ENCODE peak calls at places on chromosomes 12 and 14, in seven cellular contexts. G, F, R, C, M, K and T are unnamed samples.

GRCh38 chr12:89782807-89783206 is 74.2 kb upstream of the ATP2B1 start:
- DNase-seq in G (no peak), F (no peak), R (no peak), C (no peak), M (no peak), K (no peak), T (no peak)

GRCh38 chr12:101474711-101475386 is at the start of gene SPIC:
- DNase-seq in G (no peak), F (no peak), R (no peak), C (no peak), M (no peak), K (no peak), T (no peak)

GRCh38 chr12:38904932-38905479 is 385 bp downstream of the CPNE8 start:
- DNase-seq in G (peak), F (no peak), R (peak), C (peak), M (no peak), K (peak), T (no peak)

GRCh38 chr12:34048714-34049113 is 26.4 kb downstream of the ALG10 start:
- DNase-seq in G (no peak), F (no peak), R (no peak), C (no peak), M (no peak), K (no peak), T (no peak)

GRCh38 chr12:18888062-18888461 is 150.1 kb downstream of the CAPZA3 start:
- DNase-seq in G (no peak), F (no peak), R (no peak), C (no peak), M (no peak), K (no peak), T (no peak)

GRCh38 chr12:128258866-128259555 is 8.0 kb upstream of the TMEM132C start:
- DNase-seq in G (no peak), F (no peak), R (no peak), C (peak), M (no peak), K (no peak), T (no peak)

GRCh38 chr14:51576899-51577298 is 74.8 kb upstream of the FRMD6 start:
- DNase-seq in G (no peak), F (no peak), R (no peak), C (no peak), M (no peak), K (no peak), T (no peak)

GRCh38 chr12:82047480-82047879 is 288.3 kb upstream of the PPFIA2 start:
- DNase-seq in G (no peak), F (no peak), R (no peak), C (no peak), M (no peak), K (no peak), T (no peak)

GRCh38 chr12:128387811-128388422 is 120.9 kb downstream of the TMEM132C start:
- DNase-seq in G (peak), F (no peak), R (no peak), C (peak), M (peak), K (peak), T (no peak)

GRCh38 chr14:101791919-101792572 is 30.5 kb downstream of the PPP2R5C start:
- DNase-seq in G (no peak), F (no peak), R (no peak), C (no peak), M (no peak), K (no peak), T (no peak)

GRCh38 chr12:55929306-55929791 is 1.6 kb upstream of the DGKA start:
- DNase-seq in G (no peak), F (peak), R (peak), C (no peak), M (no peak), K (no peak), T (no peak)

GRCh38 chr14:105494606-105494929 is 3.5 kb downstream of the TEDC1 start:
- DNase-seq in G (no peak), F (no peak), R (peak), C (no peak), M (no peak), K (no peak), T (no peak)

GRCh38 chr14:103652806-103653205 is 23.8 kb downstream of the KLC1 start:
- DNase-seq in G (no peak), F (no peak), R (no peak), C (no peak), M (no peak), K (no peak), T (no peak)

GRCh38 chr12:93699271-93700141 is 22.3 kb downstream of the CRADD start:
- DNase-seq in G (no peak), F (no peak), R (no peak), C (no peak), M (no peak), K (no peak), T (no peak)

GRCh38 chr12:57460457-57461325 is 1.1 kb downstream of the GLI1 start:
- DNase-seq in G (no peak), F (no peak), R (no peak), C (peak), M (no peak), K (no peak), T (no peak)

GRCh38 chr14:69038449-69039286 is 59.6 kb upstream of the ACTN1 start:
- DNase-seq in G (no peak), F (no peak), R (no peak), C (peak), M (no peak), K (no peak), T (no peak)

GRCh38 chr14:51160871-51161270 is 66.0 kb upstream of the TRIM9 start:
- DNase-seq in G (no peak), F (no peak), R (no peak), C (no peak), M (no peak), K (no peak), T (no peak)

GRCh38 chr12:131829351-131829794 is 1.2 kb downstream of the MMP17 start:
- DNase-seq in G (no peak), F (no peak), R (no peak), C (peak), M (no peak), K (no peak), T (no peak)

GRCh38 chr14:74478996-74479635 is 14.0 kb downstream of the NPC2 start:
- DNase-seq in G (no peak), F (no peak), R (no peak), C (peak), M (no peak), K (no peak), T (no peak)

GRCh38 chr14:100428727-100429126 is 105.6 kb downstream of the SLC25A47 start:
- DNase-seq in G (no peak), F (no peak), R (no peak), C (peak), M (no peak), K (peak), T (no peak)

GRCh38 chr12:107822356-107822755 is 47.9 kb downstream of the ASCL4 start:
- DNase-seq in G (peak), F (no peak), R (peak), C (no peak), M (no peak), K (no peak), T (no peak)

GRCh38 chr12:14275886-14276285 is 89.6 kb upstream of the ATF7IP start:
- DNase-seq in G (no peak), F (no peak), R (no peak), C (no peak), M (no peak), K (no peak), T (no peak)

GRCh38 chr12:92226961-92227360 is 81.3 kb upstream of the BTG1 start:
- DNase-seq in G (no peak), F (no peak), R (no peak), C (no peak), M (no peak), K (no peak), T (no peak)

GRCh38 chr12:56362130-56363059 is at the start of gene APOF:
- DNase-seq in G (no peak), F (no peak), R (no peak), C (no peak), M (no peak), K (no peak), T (no peak)

GRCh38 chr12:113853491-113853890 is 112.6 kb downstream of the RBM19 start:
- DNase-seq in G (no peak), F (no peak), R (no peak), C (no peak), M (no peak), K (no peak), T (no peak)

GRCh38 chr12:68367136-68367535 is 35.0 kb upstream of the MDM1 start:
- DNase-seq in G (no peak), F (no peak), R (no peak), C (no peak), M (no peak), K (no peak), T (no peak)

GRCh38 chr14:99854831-99855230 is 61.6 kb downstream of the EML1 start:
- DNase-seq in G (no peak), F (no peak), R (no peak), C (no peak), M (no peak), K (no peak), T (no peak)

GRCh38 chr12:11785722-11786121 is 136.2 kb downstream of the ETV6 start:
- DNase-seq in G (no peak), F (no peak), R (no peak), C (no peak), M (no peak), K (no peak), T (no peak)

GRCh38 chr14:27077181-27077738 is 479.4 kb upstream of the NOVA1 start:
- DNase-seq in G (no peak), F (no peak), R (no peak), C (no peak), M (no peak), K (no peak), T (no peak)

GRCh38 chr12:121080909-121081308 is 41.9 kb upstream of the OASL start:
- DNase-seq in G (no peak), F (no peak), R (no peak), C (no peak), M (no peak), K (no peak), T (no peak)

GRCh38 chr12:123905319-123905925 is 67.2 kb downstream of the CCDC92 start:
- DNase-seq in G (peak), F (peak), R (peak), C (peak), M (no peak), K (no peak), T (no peak)

GRCh38 chr14:69137456-69138188 is 15.3 kb downstream of the DCAF5 start:
- DNase-seq in G (no peak), F (no peak), R (no peak), C (no peak), M (no peak), K (no peak), T (no peak)

GRCh38 chr14:93023039-93023438 is 92.7 kb downstream of the ITPK1 start:
- DNase-seq in G (no peak), F (no peak), R (no peak), C (peak), M (no peak), K (no peak), T (no peak)

GRCh38 chr12:51000245-51000644 is 25.9 kb downstream of the SLC11A2 start:
- DNase-seq in G (no peak), F (no peak), R (no peak), C (no peak), M (no peak), K (no peak), T (no peak)